ENCODE peak calls at places on chromosomes 2 and 18, in eight cellular contexts. C is SK-N-SH, G is OCI-LY7, H is GM23248, E is A549, S is astrocyte, M is HepG2, D is HCT116. A is an unnamed sample.

GRCh38 chr2:200471324-200471848 is 38.5 kb downstream of the KCTD18 start:
- DNase-seq in C (peak), G (peak), H (peak), E (peak), S (no peak), M (peak), D (peak), A (peak)

GRCh38 chr2:210309546-210310233 is 5.3 kb downstream of the MYL1 start:
- DNase-seq in C (no peak), G (no peak), H (no peak), E (no peak), S (no peak), M (no peak), D (no peak), A (no peak)

GRCh38 chr2:138433995-138434991 is 67.3 kb upstream of the SPOPL start:
- DNase-seq in C (peak), G (no peak), H (no peak), E (no peak), S (no peak), M (no peak), D (no peak), A (peak)

GRCh38 chr2:75518638-75519465 is 41.9 kb downstream of the EVA1A start:
- DNase-seq in C (no peak), G (no peak), H (peak), E (no peak), S (no peak), M (peak), D (no peak), A (no peak)

GRCh38 chr2:36296798-36297197 is 58.8 kb upstream of the CRIM1 start:
- DNase-seq in C (no peak), G (no peak), H (no peak), E (no peak), S (no peak), M (no peak), D (no peak), A (no peak)

GRCh38 chr2:64439194-64439593 is 14.8 kb upstream of the LGALSL start:
- DNase-seq in C (no peak), G (no peak), H (no peak), E (no peak), S (no peak), M (no peak), D (no peak), A (no peak)

GRCh38 chr2:169395821-169396374 is 33.6 kb upstream of the LRP2 start:
- DNase-seq in C (no peak), G (no peak), H (no peak), E (no peak), S (no peak), M (no peak), D (no peak), A (no peak)

GRCh38 chr18:37548679-37549289 is 16.8 kb downstream of the CELF4 start:
- DNase-seq in C (peak), G (no peak), H (no peak), E (no peak), S (no peak), M (no peak), D (no peak), A (no peak)

GRCh38 chr18:23207994-23208393 is 72.7 kb downstream of the CABLES1 start:
- DNase-seq in C (no peak), G (no peak), H (no peak), E (no peak), S (no peak), M (no peak), D (no peak), A (no peak)

GRCh38 chr18:49521251-49521650 is 34.2 kb upstream of the C18orf32 start:
- DNase-seq in C (no peak), G (no peak), H (peak), E (no peak), S (no peak), M (no peak), D (peak), A (peak)

DNA sequence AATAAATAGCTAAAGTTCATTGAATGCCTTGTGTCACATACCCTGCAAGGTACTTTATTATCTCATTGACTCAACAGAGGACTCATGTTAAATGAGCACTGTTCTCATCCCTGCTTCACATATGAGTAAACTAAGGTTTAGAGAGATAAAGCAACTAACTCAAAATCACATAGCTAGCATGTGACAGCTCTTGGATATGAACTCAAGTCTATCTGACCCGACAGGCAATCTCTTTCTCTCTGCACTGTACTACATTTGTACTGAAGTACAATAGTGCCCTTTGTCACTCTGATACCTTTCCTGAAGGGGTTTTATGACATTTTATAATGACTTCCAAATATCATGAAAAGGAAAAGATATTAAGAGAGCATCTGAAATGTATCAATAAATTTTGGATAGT is 297.5 kb upstream of the UBE2E3 start:
- DNase-seq in C (no peak), G (no peak), H (no peak), E (no peak), S (no peak), M (no peak), D (no peak), A (no peak)
- H3K4me2 ChIP-seq in C (no peak), G (no peak), H (no peak), E (no peak), S (no peak), M (no peak), D (no peak), A (no peak)

GRCh38 chr2:172409042-172409441 is 18.3 kb upstream of the ITGA6 start:
- DNase-seq in C (no peak), G (no peak), H (no peak), E (no peak), S (no peak), M (no peak), D (no peak), A (peak)

GRCh38 chr2:172416447-172417058 is 10.8 kb upstream of the ITGA6 start:
- DNase-seq in C (no peak), G (no peak), H (no peak), E (no peak), S (no peak), M (no peak), D (no peak), A (no peak)

GRCh38 chr2:172415759-172416158 is 11.6 kb upstream of the ITGA6 start:
- DNase-seq in C (no peak), G (no peak), H (no peak), E (no peak), S (no peak), M (no peak), D (no peak), A (no peak)

GRCh38 chr2:172408143-172408766 is 19.1 kb upstream of the ITGA6 start:
- DNase-seq in C (no peak), G (no peak), H (no peak), E (no peak), S (no peak), M (no peak), D (no peak), A (peak)

GRCh38 chr2:172412996-172413492 is 14.3 kb upstream of the ITGA6 start:
- DNase-seq in C (no peak), G (no peak), H (no peak), E (no peak), S (no peak), M (no peak), D (no peak), A (no peak)
- H3K4me2 ChIP-seq in C (no peak), G (no peak), H (no peak), E (no peak), S (no peak), M (no peak), D (no peak), A (no peak)

GRCh38 chr2:10004836-10005235 is 38.5 kb upstream of the KLF11 start:
- DNase-seq in C (no peak), G (no peak), H (no peak), E (no peak), S (no peak), M (no peak), D (no peak), A (no peak)
- H3K4me2 ChIP-seq in C (no peak), G (no peak), H (no peak), E (no peak), S (no peak), M (no peak), D (no peak), A (no peak)

GRCh38 chr18:8241731-8242130 is 367.5 kb upstream of the RAB12 start:
- DNase-seq in C (no peak), G (no peak), H (no peak), E (no peak), S (no peak), M (no peak), D (no peak), A (no peak)
- H3K4me2 ChIP-seq in C (no peak), G (no peak), H (no peak), E (no peak), S (no peak), M (no peak), D (no peak), A (no peak)

GRCh38 chr2:88196490-88197087 is 26.4 kb downstream of the THNSL2 start:
- DNase-seq in C (no peak), G (no peak), H (no peak), E (no peak), S (no peak), M (no peak), D (no peak), A (peak)

GRCh38 chr2:88197732-88198131 is 27.6 kb downstream of the THNSL2 start:
- DNase-seq in C (no peak), G (no peak), H (no peak), E (no peak), S (no peak), M (no peak), D (no peak), A (no peak)

GRCh38 chr2:88198308-88198707 is 28.2 kb downstream of the THNSL2 start:
- DNase-seq in C (no peak), G (no peak), H (no peak), E (no peak), S (no peak), M (no peak), D (no peak), A (no peak)

GRCh38 chr2:88201811-88202169 is 31.6 kb downstream of the THNSL2 start:
- DNase-seq in C (no peak), G (no peak), H (no peak), E (no peak), S (no peak), M (no peak), D (no peak), A (no peak)

GRCh38 chr2:88199912-88200682 is 30.0 kb downstream of the THNSL2 start:
- DNase-seq in C (peak), G (no peak), H (peak), E (no peak), S (no peak), M (peak), D (no peak), A (peak)
- H3K4me2 ChIP-seq in C (peak), G (no peak), H (peak), E (peak), S (peak), M (peak), D (no peak), A (peak)

DNA sequence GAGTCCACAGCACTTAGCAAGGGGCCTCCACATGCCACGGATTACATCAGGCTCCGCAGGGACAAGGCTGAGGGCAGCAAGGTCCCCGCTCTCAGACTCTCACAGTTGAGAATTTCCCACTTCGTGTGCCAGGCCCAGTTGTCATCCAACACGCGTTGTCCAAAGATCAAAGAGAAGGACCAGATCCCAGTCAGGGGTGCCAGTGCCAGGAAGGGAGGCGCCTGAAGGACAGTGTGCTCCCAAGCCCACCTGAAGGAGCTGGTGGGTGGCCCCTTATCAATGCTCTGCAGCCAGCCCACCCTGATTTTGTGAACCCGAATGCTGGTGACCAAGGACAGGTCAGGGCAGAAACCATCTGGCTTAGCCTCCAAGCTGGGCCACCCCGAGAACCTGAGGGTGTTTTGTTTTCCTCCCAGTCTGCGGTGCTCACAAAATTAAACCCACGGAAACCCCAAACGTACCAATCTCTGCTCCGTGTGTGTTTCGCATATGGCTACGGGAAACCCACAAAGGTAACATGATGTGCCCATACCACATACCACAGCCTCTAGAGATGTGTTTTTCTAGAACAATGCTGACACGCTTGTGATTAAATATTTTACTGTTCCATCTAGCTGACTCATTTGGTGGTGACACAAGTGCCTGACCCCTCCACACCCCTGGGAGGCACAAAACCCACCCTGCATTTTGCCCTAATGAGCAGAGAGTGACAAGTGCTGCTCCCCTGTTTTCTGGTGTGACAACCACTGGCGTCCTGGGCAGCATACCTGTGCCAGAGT is 24.5 kb downstream of the CRACDL start:
- DNase-seq in C (no peak), G (no peak), H (peak), E (no peak), S (peak), M (peak), D (no peak), A (peak)
- H3K4me2 ChIP-seq in C (peak), G (no peak), H (no peak), E (peak), S (peak), M (peak), D (peak), A (peak)